ENCODE peak calls at places on chromosome 15, in eight cellular contexts. One of them, this sample, is unnamed. For H3K36me3 and H3K27me3, the result is how much of the 10 kb centered on the place peaks cover.

GRCh38 chr15:81897011-81897677 is 148.7 kb downstream of the MEX3B start:
- DNase-seq in cardiac muscle cell: peak
- DNase-seq in MM.1S: no peak
- DNase-seq in effector memory CD4-positive, alpha-beta T cell: no peak
- DNase-seq in uterus: no peak
- DNase-seq in Peyer's patch: no peak
- DNase-seq in tibial artery: no peak
- DNase-seq in SJSA1: peak
- DNase-seq in this sample: peak

GRCh38 chr15:66298803-66299251 is 5.5 kb downstream of the DIS3L start:
- DNase-seq in cardiac muscle cell: no peak
- DNase-seq in MM.1S: no peak
- DNase-seq in effector memory CD4-positive, alpha-beta T cell: no peak
- DNase-seq in uterus: no peak
- DNase-seq in Peyer's patch: no peak
- DNase-seq in tibial artery: no peak
- DNase-seq in SJSA1: peak
- DNase-seq in this sample: no peak

GRCh38 chr15:60370105-60370803 is 27.5 kb downstream of the ANXA2 start:
- DNase-seq in cardiac muscle cell: peak
- DNase-seq in MM.1S: no peak
- DNase-seq in effector memory CD4-positive, alpha-beta T cell: no peak
- DNase-seq in uterus: no peak
- DNase-seq in Peyer's patch: no peak
- DNase-seq in tibial artery: no peak
- DNase-seq in SJSA1: no peak
- DNase-seq in this sample: no peak

GRCh38 chr15:78038585-78039247 is 38.8 kb downstream of the TBC1D2B start:
- DNase-seq in cardiac muscle cell: no peak
- DNase-seq in MM.1S: no peak
- DNase-seq in effector memory CD4-positive, alpha-beta T cell: no peak
- DNase-seq in uterus: no peak
- DNase-seq in Peyer's patch: no peak
- DNase-seq in tibial artery: no peak
- DNase-seq in SJSA1: no peak
- DNase-seq in this sample: no peak

GRCh38 chr15:80152896-80153876 is at the start of gene FAH:
- DNase-seq in cardiac muscle cell: peak
- DNase-seq in MM.1S: peak
- DNase-seq in effector memory CD4-positive, alpha-beta T cell: peak
- DNase-seq in uterus: no peak
- DNase-seq in Peyer's patch: peak
- DNase-seq in tibial artery: no peak
- DNase-seq in SJSA1: no peak
- DNase-seq in this sample: peak

GRCh38 chr15:29126821-29127461 is 142.7 kb downstream of the NSMCE3 start:
- DNase-seq in cardiac muscle cell: no peak
- DNase-seq in MM.1S: no peak
- DNase-seq in effector memory CD4-positive, alpha-beta T cell: no peak
- DNase-seq in uterus: no peak
- DNase-seq in Peyer's patch: no peak
- DNase-seq in tibial artery: no peak
- DNase-seq in SJSA1: no peak
- DNase-seq in this sample: no peak

GRCh38 chr15:98850991-98851776 is 156.4 kb downstream of the PGPEP1L start:
- DNase-seq in cardiac muscle cell: peak
- DNase-seq in MM.1S: peak
- DNase-seq in effector memory CD4-positive, alpha-beta T cell: peak
- DNase-seq in uterus: peak
- DNase-seq in Peyer's patch: peak
- DNase-seq in tibial artery: peak
- DNase-seq in SJSA1: peak
- DNase-seq in this sample: no peak

GRCh38 chr15:63994073-63994600 is 52.1 kb downstream of the DAPK2 start:
- DNase-seq in cardiac muscle cell: no peak
- DNase-seq in MM.1S: no peak
- DNase-seq in effector memory CD4-positive, alpha-beta T cell: no peak
- DNase-seq in uterus: no peak
- DNase-seq in Peyer's patch: no peak
- DNase-seq in tibial artery: no peak
- DNase-seq in SJSA1: no peak
- DNase-seq in this sample: no peak

GRCh38 chr15:62603757-62604156 is 438.7 kb upstream of the C2CD4B start:
- DNase-seq in cardiac muscle cell: peak
- DNase-seq in MM.1S: no peak
- DNase-seq in effector memory CD4-positive, alpha-beta T cell: no peak
- DNase-seq in uterus: no peak
- DNase-seq in Peyer's patch: no peak
- DNase-seq in tibial artery: no peak
- DNase-seq in SJSA1: no peak
- DNase-seq in this sample: peak

GRCh38 chr15:101250931-101251829 is 668 bp downstream of the CHSY1 start:
- DNase-seq in cardiac muscle cell: peak
- DNase-seq in MM.1S: no peak
- DNase-seq in effector memory CD4-positive, alpha-beta T cell: peak
- DNase-seq in uterus: no peak
- DNase-seq in Peyer's patch: no peak
- DNase-seq in tibial artery: no peak
- DNase-seq in SJSA1: no peak
- DNase-seq in this sample: no peak

GRCh38 chr15:66188464-66188863 is 65.1 kb downstream of the MEGF11 start:
- DNase-seq in cardiac muscle cell: no peak
- DNase-seq in MM.1S: no peak
- DNase-seq in effector memory CD4-positive, alpha-beta T cell: no peak
- DNase-seq in uterus: no peak
- DNase-seq in Peyer's patch: no peak
- DNase-seq in tibial artery: no peak
- DNase-seq in SJSA1: no peak
- DNase-seq in this sample: no peak

GRCh38 chr15:68985361-68985891 is 29.1 kb upstream of the NOX5 start:
- DNase-seq in cardiac muscle cell: no peak
- DNase-seq in MM.1S: no peak
- DNase-seq in effector memory CD4-positive, alpha-beta T cell: no peak
- DNase-seq in uterus: no peak
- DNase-seq in Peyer's patch: no peak
- DNase-seq in tibial artery: no peak
- DNase-seq in SJSA1: no peak
- DNase-seq in this sample: no peak

GRCh38 chr15:39583586-39584265 is 2.8 kb downstream of the THBS1 start:
- DNase-seq in cardiac muscle cell: peak
- DNase-seq in MM.1S: peak
- DNase-seq in effector memory CD4-positive, alpha-beta T cell: no peak
- DNase-seq in uterus: no peak
- DNase-seq in Peyer's patch: no peak
- DNase-seq in tibial artery: no peak
- DNase-seq in SJSA1: peak
- DNase-seq in this sample: peak

GRCh38 chr15:61364871-61365270 is 135.8 kb upstream of the RORA start:
- DNase-seq in cardiac muscle cell: no peak
- DNase-seq in MM.1S: no peak
- DNase-seq in effector memory CD4-positive, alpha-beta T cell: no peak
- DNase-seq in uterus: no peak
- DNase-seq in Peyer's patch: no peak
- DNase-seq in tibial artery: no peak
- DNase-seq in SJSA1: no peak
- DNase-seq in this sample: no peak

GRCh38 chr15:98737721-98738120 is 89.4 kb downstream of the IGF1R start:
- DNase-seq in cardiac muscle cell: no peak
- DNase-seq in MM.1S: no peak
- DNase-seq in effector memory CD4-positive, alpha-beta T cell: no peak
- DNase-seq in uterus: no peak
- DNase-seq in Peyer's patch: no peak
- DNase-seq in tibial artery: no peak
- DNase-seq in SJSA1: no peak
- DNase-seq in this sample: no peak

GRCh38 chr15:63420333-63420741 is 38.7 kb upstream of the CA12 start:
- DNase-seq in cardiac muscle cell: peak
- DNase-seq in MM.1S: no peak
- DNase-seq in effector memory CD4-positive, alpha-beta T cell: no peak
- DNase-seq in uterus: no peak
- DNase-seq in Peyer's patch: no peak
- DNase-seq in tibial artery: no peak
- DNase-seq in SJSA1: no peak
- DNase-seq in this sample: no peak

GRCh38 chr15:68774521-68775293 is 46.0 kb downstream of the ANP32A start:
- DNase-seq in cardiac muscle cell: peak
- DNase-seq in MM.1S: no peak
- DNase-seq in effector memory CD4-positive, alpha-beta T cell: no peak
- DNase-seq in uterus: no peak
- DNase-seq in Peyer's patch: no peak
- DNase-seq in tibial artery: no peak
- DNase-seq in SJSA1: no peak
- DNase-seq in this sample: no peak

GRCh38 chr15:98599911-98600685 is 48.2 kb upstream of the IGF1R start:
- DNase-seq in cardiac muscle cell: peak
- DNase-seq in MM.1S: no peak
- DNase-seq in effector memory CD4-positive, alpha-beta T cell: no peak
- DNase-seq in uterus: peak
- DNase-seq in Peyer's patch: peak
- DNase-seq in tibial artery: peak
- DNase-seq in SJSA1: peak
- DNase-seq in this sample: no peak

GRCh38 chr15:92167413-92167950 is 226.2 kb upstream of the ST8SIA2 start:
- DNase-seq in cardiac muscle cell: no peak
- DNase-seq in MM.1S: no peak
- DNase-seq in effector memory CD4-positive, alpha-beta T cell: no peak
- DNase-seq in uterus: no peak
- DNase-seq in Peyer's patch: no peak
- DNase-seq in tibial artery: no peak
- DNase-seq in SJSA1: no peak
- DNase-seq in this sample: no peak

GRCh38 chr15:86398986-86399677 is 319.5 kb downstream of the AGBL1 start:
- DNase-seq in cardiac muscle cell: no peak
- DNase-seq in MM.1S: no peak
- DNase-seq in effector memory CD4-positive, alpha-beta T cell: no peak
- DNase-seq in uterus: no peak
- DNase-seq in Peyer's patch: no peak
- DNase-seq in tibial artery: peak
- DNase-seq in SJSA1: no peak
- DNase-seq in this sample: no peak

GRCh38 chr15:97522362-97522761 is 438.1 kb upstream of the ARRDC4 start:
- DNase-seq in cardiac muscle cell: peak
- DNase-seq in MM.1S: no peak
- DNase-seq in effector memory CD4-positive, alpha-beta T cell: no peak
- DNase-seq in uterus: no peak
- DNase-seq in Peyer's patch: no peak
- DNase-seq in tibial artery: no peak
- DNase-seq in SJSA1: no peak
- DNase-seq in this sample: no peak
- H3K4me3 ChIP-seq in cardiac muscle cell: no peak
- H3K4me3 ChIP-seq in MM.1S: no peak
- H3K4me3 ChIP-seq in effector memory CD4-positive, alpha-beta T cell: no peak
- H3K4me3 ChIP-seq in uterus: no peak
- H3K4me3 ChIP-seq in Peyer's patch: no peak
- H3K4me3 ChIP-seq in tibial artery: no peak
- H3K4me3 ChIP-seq in SJSA1: no peak
- H3K4me3 ChIP-seq in this sample: no peak

GRCh38 chr15:41078125-41078524 is 38.0 kb downstream of the INO80 start:
- DNase-seq in cardiac muscle cell: no peak
- DNase-seq in MM.1S: no peak
- DNase-seq in effector memory CD4-positive, alpha-beta T cell: no peak
- DNase-seq in uterus: no peak
- DNase-seq in Peyer's patch: no peak
- DNase-seq in tibial artery: no peak
- DNase-seq in SJSA1: no peak
- DNase-seq in this sample: no peak

GRCh38 chr15:41085029-41085428 is 31.1 kb downstream of the INO80 start:
- DNase-seq in cardiac muscle cell: no peak
- DNase-seq in MM.1S: no peak
- DNase-seq in effector memory CD4-positive, alpha-beta T cell: no peak
- DNase-seq in uterus: no peak
- DNase-seq in Peyer's patch: no peak
- DNase-seq in tibial artery: no peak
- DNase-seq in SJSA1: no peak
- DNase-seq in this sample: no peak

GRCh38 chr15:41080144-41080543 is 35.9 kb downstream of the INO80 start:
- DNase-seq in cardiac muscle cell: no peak
- DNase-seq in MM.1S: no peak
- DNase-seq in effector memory CD4-positive, alpha-beta T cell: no peak
- DNase-seq in uterus: no peak
- DNase-seq in Peyer's patch: no peak
- DNase-seq in tibial artery: no peak
- DNase-seq in SJSA1: no peak
- DNase-seq in this sample: no peak

DNA sequence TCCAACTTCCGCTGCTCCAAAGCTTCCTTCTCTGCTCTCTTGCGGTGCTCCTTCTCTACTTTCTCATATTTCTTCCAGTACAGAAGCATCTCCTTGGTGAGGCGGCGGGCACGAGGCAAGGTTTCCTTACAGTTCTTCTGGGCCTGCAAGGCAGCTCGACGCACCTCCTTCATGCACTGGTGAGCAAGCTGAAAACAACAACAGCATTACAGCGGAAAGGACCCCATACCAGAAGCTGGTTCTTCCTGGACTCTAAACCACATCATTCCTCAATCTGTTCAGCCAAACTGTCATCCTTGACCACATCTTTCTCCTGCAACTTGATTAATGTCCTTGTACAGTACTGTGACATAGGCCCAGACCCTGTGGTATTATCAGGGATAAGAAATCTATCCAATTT is 36.4 kb downstream of the INO80 start:
- DNase-seq in cardiac muscle cell: no peak
- DNase-seq in MM.1S: no peak
- DNase-seq in effector memory CD4-positive, alpha-beta T cell: no peak
- DNase-seq in uterus: no peak
- DNase-seq in Peyer's patch: peak
- DNase-seq in tibial artery: no peak
- DNase-seq in SJSA1: no peak
- DNase-seq in this sample: no peak
- H3K36me3 ChIP-seq in cardiac muscle cell: half or more
- H3K36me3 ChIP-seq in MM.1S: under half
- H3K36me3 ChIP-seq in effector memory CD4-positive, alpha-beta T cell: half or more
- H3K36me3 ChIP-seq in uterus: under half
- H3K36me3 ChIP-seq in Peyer's patch: under half
- H3K36me3 ChIP-seq in tibial artery: half or more
- H3K36me3 ChIP-seq in SJSA1: half or more
- H3K36me3 ChIP-seq in this sample: under half

DNA sequence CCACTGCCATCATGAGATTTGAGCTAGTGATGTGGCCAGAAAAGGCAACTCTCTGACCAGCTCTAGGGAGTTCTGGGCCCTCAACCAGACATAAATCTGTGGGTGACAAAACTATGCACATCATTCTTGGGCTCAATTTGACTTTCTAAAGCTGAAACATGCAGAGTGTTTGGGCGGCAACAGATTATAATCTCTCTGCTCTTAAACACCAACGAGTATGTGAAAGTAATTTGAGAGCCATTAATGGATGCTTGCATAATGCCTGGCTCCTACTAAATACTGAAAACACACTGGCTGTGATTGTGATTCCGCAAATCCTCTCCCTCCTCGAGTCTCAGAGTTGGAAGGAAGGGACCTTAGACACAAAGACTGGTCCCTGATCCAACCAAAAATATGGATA is 186.7 kb downstream of the UACA start:
- DNase-seq in cardiac muscle cell: no peak
- DNase-seq in MM.1S: no peak
- DNase-seq in effector memory CD4-positive, alpha-beta T cell: no peak
- DNase-seq in uterus: no peak
- DNase-seq in Peyer's patch: no peak
- DNase-seq in tibial artery: no peak
- DNase-seq in SJSA1: peak
- DNase-seq in this sample: no peak
- H3K27me3 ChIP-seq in cardiac muscle cell: under half
- H3K27me3 ChIP-seq in MM.1S: under half
- H3K27me3 ChIP-seq in effector memory CD4-positive, alpha-beta T cell: under half
- H3K27me3 ChIP-seq in uterus: under half
- H3K27me3 ChIP-seq in Peyer's patch: under half
- H3K27me3 ChIP-seq in tibial artery: under half
- H3K27me3 ChIP-seq in SJSA1: under half
- H3K27me3 ChIP-seq in this sample: under half

GRCh38 chr15:73075151-73075859 is 23.0 kb downstream of the NEO1 start:
- DNase-seq in cardiac muscle cell: no peak
- DNase-seq in MM.1S: no peak
- DNase-seq in effector memory CD4-positive, alpha-beta T cell: no peak
- DNase-seq in uterus: no peak
- DNase-seq in Peyer's patch: no peak
- DNase-seq in tibial artery: no peak
- DNase-seq in SJSA1: no peak
- DNase-seq in this sample: no peak
- H3K4me3 ChIP-seq in cardiac muscle cell: no peak
- H3K4me3 ChIP-seq in MM.1S: no peak
- H3K4me3 ChIP-seq in effector memory CD4-positive, alpha-beta T cell: no peak
- H3K4me3 ChIP-seq in uterus: no peak
- H3K4me3 ChIP-seq in Peyer's patch: no peak
- H3K4me3 ChIP-seq in tibial artery: peak
- H3K4me3 ChIP-seq in SJSA1: no peak
- H3K4me3 ChIP-seq in this sample: no peak

This sample was measured in BJ.